ENCODE peak calls at places on chromosomes 6 and 20, in eight cellular contexts. E is IMR-90, U is ovary, F is heart left ventricle, O is uterus, X is right lobe of liver, L is A549, I is stomach. T is an unnamed sample.

GRCh38 chr6:121302882-121303281 is 31.4 kb downstream of the TBC1D32 start:
- DNase-seq in X (no peak), L (no peak), O (no peak), F (no peak), E (no peak), U (no peak), I (no peak), T (no peak)

GRCh38 chr6:144314003-144314485 is 28.9 kb downstream of the UTRN start:
- DNase-seq in I (no peak), E (peak), L (no peak), X (peak), O (peak), U (peak), F (peak), T (peak)

GRCh38 chr6:4603291-4603690 is 172.9 kb upstream of the CDYL start:
- DNase-seq in F (no peak), E (peak), I (peak), L (no peak), O (no peak), U (no peak), X (no peak), T (peak)

GRCh38 chr20:5864873-5865582 is 85.3 kb downstream of the TRMT6 start:
- DNase-seq in I (no peak), U (peak), O (no peak), L (peak), E (peak), F (no peak), X (no peak), T (peak)

GRCh38 chr20:38343107-38343797 is 3.0 kb upstream of the LBP start:
- DNase-seq in E (peak), U (peak), X (peak), I (peak), O (peak), L (peak), F (no peak), T (peak)

GRCh38 chr6:47519279-47519678 is 41.7 kb downstream of the CD2AP start:
- DNase-seq in F (no peak), X (no peak), I (no peak), L (peak), U (no peak), E (no peak), O (no peak), T (no peak)

GRCh38 chr6:109069746-109070145 is 24.9 kb downstream of the SESN1 start:
- DNase-seq in I (no peak), E (no peak), L (no peak), X (no peak), U (no peak), O (no peak), F (no peak), T (no peak)

GRCh38 chr20:37344506-37345338 is 1.2 kb upstream of the SRC start:
- DNase-seq in F (no peak), O (no peak), I (peak), U (no peak), X (no peak), L (peak), E (no peak), T (peak)

GRCh38 chr6:46098678-46099077 is 31.1 kb upstream of the ENPP4 start:
- DNase-seq in O (no peak), X (peak), I (peak), U (no peak), E (no peak), L (no peak), F (peak), T (peak)

GRCh38 chr6:156879235-156879995 is 102.2 kb downstream of the ARID1B start:
- DNase-seq in L (no peak), I (no peak), F (no peak), X (no peak), U (no peak), O (no peak), E (peak), T (no peak)

GRCh38 chr6:125888989-125889656 is 67.4 kb upstream of the HINT3 start:
- DNase-seq in O (no peak), I (no peak), U (no peak), E (peak), F (no peak), L (peak), X (no peak), T (peak)

GRCh38 chr6:142537612-142538478 is 236.0 kb downstream of the ADGRG6 start:
- DNase-seq in I (no peak), X (no peak), U (no peak), F (no peak), O (no peak), E (peak), L (peak), T (no peak)

GRCh38 chr20:63736893-63737689 is 627 bp downstream of the LIME1 start:
- DNase-seq in X (peak), U (peak), L (no peak), I (no peak), O (no peak), E (no peak), F (peak), T (peak)
- TF ChIP-seq POLR2A in X (no peak), U (no peak), L (no peak), I (no peak), O (no peak), E (no peak), F (no peak), T (no peak)

DNA sequence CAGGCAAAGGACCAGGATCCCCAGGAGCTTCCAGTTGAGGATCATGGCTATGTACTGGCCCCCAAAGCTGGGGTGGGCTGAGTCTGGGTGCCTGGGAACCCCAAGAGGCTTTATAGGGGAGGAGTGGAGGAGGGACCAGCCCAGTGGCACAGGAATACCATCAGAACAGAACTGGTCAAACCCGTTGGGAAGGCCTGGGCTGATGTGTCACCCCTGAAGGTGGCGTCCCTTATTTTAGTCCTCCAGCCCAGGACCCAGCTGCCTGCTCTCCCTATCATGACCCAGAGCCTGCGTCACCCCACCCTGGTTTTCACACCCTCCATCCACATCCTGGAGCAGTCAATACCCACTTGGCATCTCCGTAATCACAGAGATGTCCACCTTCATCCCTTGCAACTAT is at the start of gene PSORS1C2:
- DNase-seq in I (no peak), L (no peak), E (no peak), F (no peak), X (no peak), O (no peak), U (no peak), T (no peak)
- H3K4me3 ChIP-seq in I (peak), L (no peak), E (no peak), F (no peak), X (no peak), O (no peak), U (no peak), T (no peak)

DNA sequence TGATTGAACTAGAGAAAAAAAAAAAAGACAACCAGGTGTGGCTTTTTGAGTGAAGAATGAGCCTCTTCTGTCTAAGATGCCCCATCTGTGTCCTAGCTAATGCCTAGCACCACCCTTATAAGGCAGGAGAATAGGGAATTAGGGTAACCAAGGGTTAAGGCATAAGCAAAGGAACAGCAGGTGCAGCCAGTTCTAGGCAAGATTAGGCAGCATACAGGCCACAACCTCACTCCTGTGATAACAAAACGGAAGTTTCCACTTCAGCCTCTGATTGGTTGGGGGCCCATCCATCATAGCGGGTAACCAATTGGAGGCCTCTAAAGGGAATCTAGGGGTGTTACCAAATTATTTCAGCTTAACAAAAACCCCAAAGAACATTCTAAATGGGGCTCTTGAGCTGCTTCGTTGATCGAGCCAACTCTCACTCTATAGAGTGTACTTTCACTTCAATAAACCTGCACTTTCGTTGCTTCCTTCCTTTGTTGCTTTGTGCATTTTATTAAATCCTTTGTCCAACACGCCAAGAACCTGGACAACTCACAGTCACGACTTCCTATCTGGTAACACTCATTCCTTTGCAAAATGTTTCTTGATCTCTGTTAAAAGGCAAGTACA is 61.9 kb upstream of the TAGAP start:
- DNase-seq in E (peak), X (peak), L (peak), F (peak), I (peak), U (peak), O (peak), T (peak)
- TF ChIP-seq POLR2A in E (no peak), X (no peak), L (no peak), F (no peak), I (no peak), U (no peak), O (no peak), T (no peak)

GRCh38 chr6:36210886-36211595 is 14.5 kb downstream of the BRPF3 start:
- DNase-seq in U (no peak), I (no peak), F (no peak), L (no peak), E (no peak), O (no peak), X (no peak), T (no peak)

GRCh38 chr6:36217188-36217587 is 20.6 kb downstream of the BRPF3 start:
- DNase-seq in X (no peak), I (no peak), O (no peak), F (no peak), E (no peak), U (no peak), L (no peak), T (no peak)

GRCh38 chr6:36221674-36222073 is 25.1 kb downstream of the BRPF3 start:
- DNase-seq in E (no peak), U (no peak), X (no peak), O (no peak), I (no peak), L (no peak), F (no peak), T (no peak)

GRCh38 chr6:36220211-36220610 is 23.7 kb downstream of the BRPF3 start:
- DNase-seq in I (no peak), U (no peak), X (no peak), O (no peak), L (no peak), E (no peak), F (no peak), T (no peak)

GRCh38 chr6:36216559-36216958 is 20.0 kb downstream of the BRPF3 start:
- DNase-seq in I (no peak), L (no peak), O (no peak), E (peak), U (no peak), X (no peak), F (no peak), T (peak)
- H3K4me3 ChIP-seq in I (no peak), L (no peak), O (no peak), E (no peak), U (no peak), X (no peak), F (no peak), T (no peak)

GRCh38 chr6:43038727-43039126 is 14.9 kb downstream of the CUL7 start:
- DNase-seq in L (no peak), O (no peak), I (no peak), E (no peak), X (no peak), F (no peak), U (no peak), T (no peak)

GRCh38 chr6:43043310-43043709 is 10.3 kb downstream of the CUL7 start:
- DNase-seq in E (no peak), X (no peak), F (no peak), I (no peak), O (no peak), U (no peak), L (no peak), T (no peak)

GRCh38 chr6:43037197-43037596 is 15.8 kb downstream of the RRP36 start:
- DNase-seq in U (no peak), O (no peak), I (no peak), X (no peak), E (no peak), F (no peak), L (no peak), T (no peak)

GRCh38 chr6:43037706-43038105 is 15.9 kb downstream of the CUL7 start:
- DNase-seq in O (no peak), F (no peak), E (no peak), I (no peak), X (no peak), L (no peak), U (no peak), T (no peak)

GRCh38 chr6:43040542-43041257 is 13.0 kb downstream of the CUL7 start:
- DNase-seq in E (no peak), L (no peak), F (no peak), U (no peak), O (no peak), I (no peak), X (no peak), T (no peak)
- TF ChIP-seq POLR2A in E (no peak), L (no peak), F (no peak), U (no peak), O (no peak), I (no peak), X (no peak), T (no peak)

GRCh38 chr20:18138639-18139583 is 1.2 kb downstream of the KAT14 start:
- DNase-seq in U (no peak), L (no peak), I (no peak), X (no peak), O (no peak), E (no peak), F (no peak), T (no peak)
- H3K4me3 ChIP-seq in U (peak), L (peak), I (peak), X (peak), O (peak), E (peak), F (peak), T (peak)

DNA sequence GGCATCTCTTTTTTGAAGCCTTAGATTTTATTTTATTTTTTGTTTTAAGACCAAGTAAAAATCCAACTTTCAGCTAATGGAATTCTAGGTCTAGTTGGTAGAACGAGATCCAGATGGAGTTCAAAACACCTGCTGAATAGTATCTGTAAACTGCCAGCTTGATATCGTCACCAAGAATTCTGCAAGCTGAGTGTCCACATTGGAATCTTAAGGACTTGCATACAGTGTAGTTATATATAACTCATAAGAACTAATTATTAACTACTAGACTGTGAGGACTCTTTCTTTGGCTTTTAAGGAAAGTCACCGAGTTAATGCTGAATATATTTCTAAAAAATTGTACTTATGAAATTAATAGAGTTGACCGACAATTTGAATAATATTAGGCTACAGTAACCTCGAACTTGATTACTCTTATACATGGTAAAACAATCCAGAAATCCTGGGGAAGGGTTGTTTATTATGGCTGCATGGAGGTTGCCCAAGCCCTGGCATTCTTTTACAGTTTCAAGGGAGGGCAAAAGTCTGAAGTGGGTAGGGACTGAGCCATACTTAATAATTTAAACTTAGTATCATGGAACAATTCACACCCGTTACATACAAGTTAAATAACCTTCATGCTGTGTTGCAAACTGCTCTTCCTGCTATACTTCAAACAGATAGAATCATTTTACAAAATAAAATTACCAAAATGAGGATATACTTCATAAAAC is 553.9 kb downstream of the PTPRT start:
- DNase-seq in U (no peak), F (no peak), L (no peak), O (no peak), E (no peak), I (no peak), X (no peak), T (no peak)
- TF ChIP-seq POLR2A in U (no peak), F (no peak), L (no peak), O (no peak), E (no peak), I (no peak), X (no peak), T (no peak)

GRCh38 chr6:26187981-26188635 is 100.9 kb downstream of the HFE start:
- DNase-seq in E (peak), L (peak), F (no peak), U (no peak), O (no peak), I (no peak), X (peak), T (peak)
- H3K4me3 ChIP-seq in E (peak), L (peak), F (peak), U (peak), O (peak), I (peak), X (peak), T (no peak)

GRCh38 chr6:52568320-52568719 is 8.5 kb downstream of the TRAM2 start:
- DNase-seq in O (no peak), U (no peak), E (no peak), I (no peak), X (no peak), F (peak), L (no peak), T (no peak)
- TF ChIP-seq POLR2A in O (no peak), U (no peak), E (no peak), I (no peak), X (no peak), F (no peak), L (no peak), T (no peak)

DNA sequence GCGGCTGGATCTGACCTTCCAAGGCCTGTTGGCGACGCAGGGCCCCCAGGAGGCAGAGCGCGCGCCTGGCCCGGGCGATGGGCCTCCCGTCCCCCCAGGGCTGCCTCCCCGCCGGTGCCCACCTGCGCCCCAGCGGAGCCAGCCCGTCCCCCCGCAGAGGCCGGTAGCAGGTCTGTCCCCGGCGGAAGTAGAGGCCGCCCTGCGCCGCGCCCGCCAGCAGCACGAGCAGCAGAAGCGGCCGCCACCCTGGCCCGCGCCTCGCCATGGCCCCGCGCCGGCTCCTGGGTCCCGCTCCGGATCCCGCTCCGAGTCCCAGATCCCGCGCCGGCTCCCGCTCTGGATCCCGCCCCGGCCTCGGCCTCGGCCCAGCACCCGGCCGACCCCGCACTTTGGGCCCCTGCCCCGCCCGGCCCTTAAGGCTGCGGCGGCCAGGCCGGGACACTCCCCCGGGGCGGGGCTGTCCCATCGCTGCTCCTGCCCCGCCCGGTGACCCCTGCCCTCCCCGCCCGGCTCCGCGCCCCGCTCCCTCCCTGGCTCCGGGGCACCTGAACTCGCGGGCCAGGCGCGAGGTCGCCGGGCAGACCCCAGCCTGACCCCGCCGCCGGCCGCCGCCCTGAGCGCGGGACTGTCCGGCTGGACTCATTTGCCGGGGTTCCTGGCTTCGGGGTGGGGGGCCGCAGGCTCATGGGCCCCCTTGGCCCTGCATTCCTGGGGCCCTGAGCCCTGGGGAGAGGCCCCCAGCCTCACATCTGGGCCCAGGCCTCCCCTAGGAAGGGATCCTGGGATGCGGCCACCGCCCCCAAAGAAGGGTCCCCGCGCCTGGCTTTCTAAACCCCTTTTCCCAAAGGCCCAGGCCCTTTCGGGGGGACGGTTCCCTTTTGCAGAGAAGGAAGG is at the start of gene CTSZ:
- DNase-seq in E (no peak), L (peak), U (peak), O (peak), X (peak), I (peak), F (peak), T (peak)
- H3K4me3 ChIP-seq in E (peak), L (peak), U (peak), O (peak), X (peak), I (peak), F (peak), T (peak)

T was measured in body of pancreas.